ENCODE peak calls at places on chromosome 22, in eight cellular contexts. D is fibroblast of lung, K is cardiac muscle cell, Y is MM.1S, W is A673, L is left ventricle myocardium inferior, M is GM12878, F is upper lobe of right lung. P is an unnamed sample.
A peak's percentile ranks its signal among the peaks of the same experiment; 100 is the strongest.

GRCh38 chr22:39290724-39291161 is 28.7 kb downstream of the RPL3 start:
- DNase-seq in D (peak; percentile 60), K (peak; percentile 65), Y (no peak), W (no peak), L (peak; percentile 86), M (no peak), F (no peak), P (no peak)

GRCh38 chr22:24067587-24068376 is 56.7 kb downstream of the CABIN1 start:
- DNase-seq in D (no peak), K (no peak), Y (no peak), W (no peak), L (no peak), M (no peak), F (peak; percentile 33), P (no peak)

GRCh38 chr22:32482708-32483107 is 8.1 kb downstream of the FBXO7 start:
- DNase-seq in D (no peak), K (no peak), Y (no peak), W (no peak), L (no peak), M (peak; percentile 39), F (no peak), P (no peak)

GRCh38 chr22:43009444-43009843 is 5.5 kb downstream of the PACSIN2 start:
- DNase-seq in D (no peak), K (no peak), Y (no peak), W (no peak), L (no peak), M (no peak), F (no peak), P (no peak)

GRCh38 chr22:26797910-26798309 is 140.5 kb downstream of the MIAT start:
- DNase-seq in D (no peak), K (no peak), Y (no peak), W (peak; percentile 53), L (no peak), M (no peak), F (no peak), P (no peak)

GRCh38 chr22:27372969-27373670 is 428.4 kb downstream of the MN1 start:
- DNase-seq in D (no peak), K (no peak), Y (no peak), W (no peak), L (no peak), M (no peak), F (peak; percentile 68), P (peak; percentile 81)

GRCh38 chr22:20853236-20853660 is 5.4 kb downstream of the PI4KA start:
- DNase-seq in D (no peak), K (no peak), Y (no peak), W (no peak), L (no peak), M (no peak), F (no peak), P (no peak)

GRCh38 chr22:40400173-40400572 is 29.8 kb downstream of the SGSM3 start:
- DNase-seq in D (no peak), K (no peak), Y (no peak), W (no peak), L (no peak), M (peak; percentile 63), F (no peak), P (no peak)

GRCh38 chr22:36325163-36326031 is 62.4 kb downstream of the MYH9 start:
- DNase-seq in D (peak; percentile 97), K (peak; percentile 93), Y (no peak), W (no peak), L (no peak), M (no peak), F (peak; percentile 86), P (no peak)

GRCh38 chr22:31683181-31684105 is 21.4 kb upstream of the PISD start:
- DNase-seq in D (no peak), K (no peak), Y (no peak), W (no peak), L (no peak), M (no peak), F (no peak), P (no peak)

GRCh38 chr22:45334528-45334927 is 24.8 kb downstream of the FAM118A start:
- DNase-seq in D (no peak), K (no peak), Y (no peak), W (no peak), L (no peak), M (no peak), F (no peak), P (no peak)

GRCh38 chr22:36117053-36117554 is 43.5 kb downstream of the APOL3 start:
- DNase-seq in D (no peak), K (no peak), Y (no peak), W (no peak), L (no peak), M (no peak), F (no peak), P (no peak)

GRCh38 chr22:46073683-46074504 is 76.4 kb upstream of the PPARA start:
- DNase-seq in D (no peak), K (peak; percentile 59), Y (no peak), W (peak; percentile 67), L (peak; percentile 44), M (no peak), F (peak; percentile 73), P (no peak)

GRCh38 chr22:21778705-21779363 is 43.2 kb upstream of the YPEL1 start:
- DNase-seq in D (peak; percentile 70), K (peak; percentile 75), Y (no peak), W (no peak), L (no peak), M (no peak), F (no peak), P (no peak)

GRCh38 chr22:47407626-47408025 is 645.2 kb downstream of the TBC1D22A start:
- DNase-seq in D (no peak), K (no peak), Y (no peak), W (no peak), L (no peak), M (no peak), F (no peak), P (no peak)

GRCh38 chr22:46604306-46604690 is 15.9 kb upstream of the GRAMD4 start:
- DNase-seq in D (peak; percentile 49), K (peak; percentile 24), Y (no peak), W (peak; percentile 67), L (no peak), M (peak; percentile 59), F (no peak), P (no peak)

GRCh38 chr22:27406389-27406861 is 395.1 kb downstream of the MN1 start:
- DNase-seq in D (peak; percentile 9), K (no peak), Y (no peak), W (no peak), L (no peak), M (no peak), F (no peak), P (no peak)

GRCh38 chr22:32175751-32176644 is 16.9 kb upstream of the C22orf42 start:
- DNase-seq in D (no peak), K (no peak), Y (no peak), W (no peak), L (no peak), M (no peak), F (no peak), P (peak; percentile 20)

GRCh38 chr22:25085930-25086901 is 113.4 kb upstream of the CRYBB3 start:
- DNase-seq in D (no peak), K (peak; percentile 49), Y (peak; percentile 11), W (peak; percentile 33), L (peak; percentile 55), M (peak; percentile 79), F (no peak), P (no peak)

DNA sequence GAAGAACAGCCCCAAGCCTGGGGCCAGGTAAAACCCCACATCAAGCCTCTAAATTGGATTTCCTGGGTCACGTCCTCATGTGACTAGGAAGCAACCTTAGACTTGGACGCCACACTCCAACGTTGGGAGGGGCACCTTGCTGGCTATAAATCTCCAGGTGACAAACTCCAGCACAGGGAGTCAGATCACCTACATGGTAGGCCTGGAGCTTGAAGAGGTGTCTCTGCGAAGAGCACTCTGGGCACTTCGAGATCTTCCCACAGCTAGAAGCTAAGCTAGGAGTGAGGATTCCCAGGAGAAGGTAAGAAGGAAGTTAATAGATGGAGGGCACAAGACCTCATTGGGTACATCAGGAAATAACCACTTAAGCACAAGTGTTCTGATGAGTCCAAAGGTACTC is 77.1 kb upstream of the GNAZ start:
- DNase-seq in D (no peak), K (no peak), Y (no peak), W (no peak), L (no peak), M (no peak), F (no peak), P (no peak)
- H3K4me1 ChIP-seq in D (no peaks in the 10 kb centered on the region), K (no peaks in the 10 kb centered on the region), Y (peaks cover 48% of the 10 kb centered on the region), W (no peaks in the 10 kb centered on the region), L (no peaks in the 10 kb centered on the region), M (no peaks in the 10 kb centered on the region), F (no peaks in the 10 kb centered on the region), P (no peaks in the 10 kb centered on the region)

GRCh38 chr22:16966251-16966650 is 41.8 kb downstream of the GAB4 start:
- DNase-seq in D (no peak), K (no peak), Y (no peak), W (no peak), L (no peak), M (no peak), F (no peak), P (no peak)
- H3K9me3 ChIP-seq in D (no peaks in the 10 kb centered on the region), K (no peaks in the 10 kb centered on the region), Y (no peaks in the 10 kb centered on the region), W (no peaks in the 10 kb centered on the region), L (no peaks in the 10 kb centered on the region), M (no peaks in the 10 kb centered on the region), F (no peaks in the 10 kb centered on the region), P (no peaks in the 10 kb centered on the region)

GRCh38 chr22:44019846-44020245 is 4.3 kb upstream of the PARVB start:
- DNase-seq in D (no peak), K (no peak), Y (no peak), W (no peak), L (peak; percentile 44), M (no peak), F (no peak), P (no peak)
- H3K27ac ChIP-seq in D (no peak overlapping the region), K (no peak overlapping the region), Y (no peak overlapping the region), W (no peak overlapping the region), L (peak overlapping the region; percentile 71), M (no peak overlapping the region), F (no peak overlapping the region), P (no peak overlapping the region)

GRCh38 chr22:41917375-41917905 is 2.6 kb upstream of the SHISA8 start:
- DNase-seq in D (no peak), K (no peak), Y (no peak), W (no peak), L (no peak), M (no peak), F (no peak), P (no peak)
- H3K4me1 ChIP-seq in D (no peaks in the 10 kb centered on the region), K (peaks cover 5% of the 10 kb centered on the region), Y (peaks cover 11% of the 10 kb centered on the region), W (peaks cover 35% of the 10 kb centered on the region), L (peaks cover 46% of the 10 kb centered on the region), M (peaks cover 59% of the 10 kb centered on the region), F (peaks cover 22% of the 10 kb centered on the region), P (peaks cover 6% of the 10 kb centered on the region)

GRCh38 chr22:17738386-17739128 is 35.7 kb downstream of the BID start:
- DNase-seq in D (no peak), K (no peak), Y (no peak), W (no peak), L (no peak), M (no peak), F (no peak), P (no peak)
- H3K9me3 ChIP-seq in D (no peaks in the 10 kb centered on the region), K (no peaks in the 10 kb centered on the region), Y (no peaks in the 10 kb centered on the region), W (no peaks in the 10 kb centered on the region), L (no peaks in the 10 kb centered on the region), M (no peaks in the 10 kb centered on the region), F (no peaks in the 10 kb centered on the region), P (no peaks in the 10 kb centered on the region)

DNA sequence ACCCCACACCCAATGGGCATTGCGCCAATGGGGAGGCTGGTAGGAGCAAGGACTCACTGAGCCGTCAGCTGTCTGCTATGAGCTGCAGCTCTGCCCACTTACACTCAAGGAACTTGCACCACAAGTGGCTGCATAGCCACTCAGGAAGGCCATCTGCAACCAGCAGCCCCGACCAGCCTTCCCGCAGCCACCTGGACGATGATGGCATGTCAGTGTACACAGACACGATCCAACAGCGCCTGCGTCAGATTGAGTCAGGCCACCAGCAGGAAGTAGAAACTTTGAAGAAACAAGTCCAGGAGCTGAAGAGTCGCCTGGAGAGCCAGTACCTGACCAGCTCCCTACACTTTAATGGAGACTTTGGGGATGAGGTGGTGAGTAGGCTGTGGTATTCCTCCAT is 59.8 kb upstream of the HORMAD2 start:
- DNase-seq in D (no peak), K (no peak), Y (no peak), W (no peak), L (no peak), M (no peak), F (no peak), P (no peak)
- H3K27ac ChIP-seq in D (no peak overlapping the region), K (no peak overlapping the region), Y (no peak overlapping the region), W (no peak overlapping the region), L (no peak overlapping the region), M (no peak overlapping the region), F (no peak overlapping the region), P (no peak overlapping the region)